ENCODE peak calls at places on chromosomes 6 and 20, in five cellular contexts. Q is tibial nerve, O is sigmoid colon, V is A549, P is HepG2. F is an unnamed sample.
A peak's percentile ranks its signal among the peaks of the same experiment; 100 is the strongest.

GRCh38 chr6:84193140-84193708 is 34.2 kb downstream of the CEP162 start:
- DNase-seq in Q (no peak), O (no peak), V (peak; percentile 10), P (no peak), F (no peak)

GRCh38 chr6:138818496-138819194 is 22.8 kb downstream of the ECT2L start:
- DNase-seq in Q (no peak), O (no peak), V (no peak), P (no peak), F (no peak)

GRCh38 chr6:163347021-163347446 is 67.5 kb upstream of the QKI start:
- DNase-seq in Q (no peak), O (no peak), V (no peak), P (no peak), F (no peak)

GRCh38 chr6:6964675-6965074 is 143.1 kb upstream of the RREB1 start:
- DNase-seq in Q (no peak), O (no peak), V (no peak), P (no peak), F (no peak)

GRCh38 chr20:46128310-46129151 is 10.4 kb downstream of the CD40 start:
- DNase-seq in Q (peak; percentile 22), O (peak; percentile 61), V (peak; percentile 29), P (peak; percentile 23), F (peak; percentile 29)

GRCh38 chr6:37550436-37550835 is 50.7 kb upstream of the CCDC167 start:
- DNase-seq in Q (no peak), O (no peak), V (no peak), P (no peak), F (no peak)

GRCh38 chr20:62618622-62619529 is 23.4 kb upstream of the SLCO4A1 start:
- DNase-seq in Q (no peak), O (no peak), V (no peak), P (no peak), F (no peak)

GRCh38 chr6:108737594-108738546 is 110.4 kb upstream of the ARMC2 start:
- DNase-seq in Q (peak; percentile 37), O (peak; percentile 77), V (peak; percentile 59), P (no peak), F (peak; percentile 48)

GRCh38 chr6:133892444-133893323 is 3.8 kb downstream of the TCF21 start:
- DNase-seq in Q (no peak), O (no peak), V (no peak), P (no peak), F (no peak)

GRCh38 chr20:49969946-49970345 is 12.8 kb upstream of the SNAI1 start:
- DNase-seq in Q (no peak), O (no peak), V (no peak), P (no peak), F (no peak)

GRCh38 chr6:109048176-109048575 is 46.5 kb downstream of the SESN1 start:
- DNase-seq in Q (no peak), O (no peak), V (no peak), P (no peak), F (no peak)

GRCh38 chr6:87213364-87213763 is 58.0 kb downstream of the ZNF292 start:
- DNase-seq in Q (no peak), O (no peak), V (no peak), P (peak; percentile 7), F (no peak)

GRCh38 chr6:25051083-25051482 is 115.3 kb upstream of the RIPOR2 start:
- DNase-seq in Q (no peak), O (no peak), V (no peak), P (no peak), F (no peak)

GRCh38 chr6:90068264-90068663 is 174.0 kb downstream of the GJA10 start:
- DNase-seq in Q (no peak), O (no peak), V (peak; percentile 7), P (no peak), F (no peak)

GRCh38 chr6:68533339-68533795 is 101.7 kb upstream of the ADGRB3 start:
- DNase-seq in Q (no peak), O (no peak), V (no peak), P (no peak), F (no peak)

GRCh38 chr6:26485401-26485800 is 14.7 kb upstream of the BTN1A1 start:
- DNase-seq in Q (no peak), O (no peak), V (no peak), P (no peak), F (no peak)

GRCh38 chr6:12595161-12595792 is 121.3 kb upstream of the PHACTR1 start:
- DNase-seq in Q (peak; percentile 54), O (no peak), V (no peak), P (no peak), F (no peak)

GRCh38 chr20:37245671-37246237 is 15.9 kb downstream of the GHRH start:
- DNase-seq in Q (no peak), O (no peak), V (no peak), P (no peak), F (no peak)

GRCh38 chr6:113495521-113495920 is 361.6 kb upstream of the MARCKS start:
- DNase-seq in Q (no peak), O (no peak), V (no peak), P (no peak), F (no peak)

GRCh38 chr6:1614767-1615650 is 5.3 kb downstream of the FOXC1 start:
- DNase-seq in Q (no peak), O (no peak), V (no peak), P (no peak), F (peak; percentile 23)

GRCh38 chr20:24034820-24035219 is 46.2 kb upstream of the GGTLC1 start:
- DNase-seq in Q (no peak), O (no peak), V (peak; percentile 76), P (peak; percentile 78), F (no peak)

GRCh38 chr20:46230811-46231282 is 77.5 kb downstream of the CDH22 start:
- DNase-seq in Q (no peak), O (no peak), V (peak; percentile 33), P (peak; percentile 25), F (no peak)

GRCh38 chr20:38321959-38322598 is 18.1 kb downstream of the BPI start:
- DNase-seq in Q (peak; percentile 50), O (peak; percentile 72), V (peak; percentile 59), P (peak; percentile 57), F (no peak)

GRCh38 chr6:130843575-130844320 is 16.5 kb downstream of the SMLR1 start:
- DNase-seq in Q (peak; percentile 27), O (no peak), V (peak; percentile 18), P (peak; percentile 74), F (no peak)

GRCh38 chr20:47304287-47304686 is 52.2 kb downstream of the ZMYND8 start:
- DNase-seq in Q (no peak), O (peak; percentile 77), V (peak; percentile 55), P (no peak), F (peak; percentile 39)

GRCh38 chr6:20704325-20704724 is 170.1 kb downstream of the CDKAL1 start:
- DNase-seq in Q (no peak), O (no peak), V (no peak), P (no peak), F (no peak)

DNA sequence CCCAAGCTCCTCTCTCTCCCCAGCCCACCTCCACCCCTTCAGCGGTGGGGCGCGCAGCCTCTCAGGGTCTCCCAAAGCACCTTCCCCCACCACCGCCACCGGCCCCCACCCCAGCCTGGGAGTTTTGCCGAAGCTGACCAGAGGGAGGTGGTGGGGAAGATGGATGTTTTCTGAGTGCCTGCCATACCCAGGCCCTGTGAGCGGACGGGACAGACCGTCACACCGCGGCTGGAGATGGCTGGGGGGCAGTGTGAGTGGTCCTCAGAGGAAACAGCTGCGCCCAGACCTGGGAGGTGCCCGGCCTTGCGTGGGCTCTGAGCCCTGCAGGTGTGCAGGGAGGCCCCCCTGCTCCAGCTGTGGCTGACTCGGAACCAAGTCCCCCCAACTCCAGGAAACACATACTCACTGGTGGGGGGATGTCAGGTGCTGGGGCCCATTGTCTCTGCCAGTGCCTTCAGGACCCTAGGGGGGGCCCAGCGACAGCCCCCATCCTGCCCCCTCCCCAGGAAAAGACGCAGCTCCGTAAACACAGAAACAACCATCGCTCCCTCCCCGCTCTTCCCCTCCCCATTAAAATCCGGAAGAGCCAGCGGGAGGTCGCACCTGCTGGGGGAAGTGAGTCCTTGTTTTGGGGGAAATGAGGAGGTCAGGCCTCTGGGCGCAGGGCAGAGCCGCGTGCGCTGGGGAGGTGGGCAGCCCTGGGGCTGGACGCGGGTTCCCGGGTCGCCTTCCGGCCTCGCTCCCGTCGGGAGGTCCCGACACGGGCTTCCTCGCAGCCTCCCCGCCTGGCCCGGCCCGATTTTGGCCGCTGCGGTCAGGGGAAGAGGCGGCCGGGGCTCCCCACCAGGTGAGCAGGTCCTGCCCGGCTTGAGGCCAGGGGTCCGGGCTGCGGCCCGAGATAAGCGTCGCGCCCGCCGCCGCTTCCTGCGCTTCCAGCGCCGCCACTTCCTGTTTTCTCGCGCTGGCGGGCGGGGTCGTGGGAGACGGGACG is 6.1 kb downstream of the C20orf204 start:
- DNase-seq in Q (no peak), O (no peak), V (no peak), P (no peak), F (no peak)
- TF ChIP-seq POLR2A in Q (no peak), O (no peak), V (no peak), P (no peak), F (no peak)

DNA sequence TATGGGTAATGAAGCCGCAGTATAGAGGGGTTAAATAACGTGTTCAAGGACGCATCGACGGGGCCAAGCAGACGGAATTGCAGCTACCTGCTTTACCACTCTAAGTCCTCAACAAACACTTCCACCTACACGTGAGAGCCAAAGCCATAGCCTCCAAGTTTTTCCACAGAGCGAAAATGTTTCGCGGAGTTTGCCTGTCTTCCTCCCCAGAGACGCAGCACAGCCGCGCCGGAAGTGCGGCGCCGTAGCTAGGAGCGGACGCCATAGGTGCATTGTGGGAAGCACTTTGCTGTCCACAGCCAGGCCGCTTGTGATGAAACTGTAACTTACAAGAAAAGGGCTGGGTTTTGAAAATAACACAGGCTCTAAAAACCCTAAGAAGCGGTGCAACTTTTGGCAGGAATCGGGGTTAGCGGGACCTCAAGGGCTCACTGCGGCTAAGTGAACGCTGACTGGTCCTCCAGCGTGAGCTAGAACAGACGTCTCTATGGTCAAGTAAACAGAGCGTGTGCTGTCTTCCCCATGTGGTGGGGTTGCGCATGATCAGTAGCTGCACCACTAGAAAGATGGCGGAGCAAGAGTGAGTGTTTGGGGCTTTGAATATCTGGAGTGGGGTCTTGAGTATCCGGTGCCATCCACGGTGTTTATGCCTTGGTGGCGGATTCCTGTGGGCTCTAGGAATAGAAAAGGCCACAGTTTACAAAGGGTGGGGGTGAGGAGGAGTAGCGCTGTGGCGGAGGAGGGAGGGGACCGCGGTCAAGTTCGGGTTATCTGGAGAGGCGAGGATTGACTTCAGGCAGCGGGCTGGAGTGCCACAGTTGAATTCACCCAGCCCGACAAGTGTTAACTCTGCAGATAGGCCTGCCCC is at the start of gene RPL7L1:
- DNase-seq in Q (peak; percentile 83), O (peak; percentile 93), V (peak; percentile 90), P (peak; percentile 95), F (peak; percentile 82)
- TF ChIP-seq EP300 in Q (peak; percentile 90), O (no peak), V (no peak), P (peak; percentile 18), F (no peak)

GRCh38 chr20:4685923-4686221 is 35.8 kb upstream of the PRND start:
- DNase-seq in Q (no peak), O (no peak), V (no peak), P (no peak), F (no peak)
- H3K4me1 ChIP-seq in Q (peaks cover 11% of the 10 kb centered on the region), O (no peaks in the 10 kb centered on the region), V (peaks cover 37% of the 10 kb centered on the region), P (peaks cover 56% of the 10 kb centered on the region), F (peaks cover 63% of the 10 kb centered on the region)

GRCh38 chr6:34672657-34673043 is 23.9 kb downstream of the ILRUN start:
- DNase-seq in Q (no peak), O (no peak), V (no peak), P (no peak), F (no peak)

GRCh38 chr6:34674268-34674639 is 22.3 kb downstream of the ILRUN start:
- DNase-seq in Q (no peak), O (no peak), V (no peak), P (peak; percentile 91), F (no peak)

GRCh38 chr6:34673079-34673478 is 23.5 kb downstream of the ILRUN start:
- DNase-seq in Q (no peak), O (no peak), V (no peak), P (no peak), F (no peak)

GRCh38 chr6:34671362-34671761 is 25.2 kb downstream of the ILRUN start:
- DNase-seq in Q (no peak), O (no peak), V (no peak), P (no peak), F (no peak)

GRCh38 chr6:34671801-34672656 is 24.5 kb downstream of the ILRUN start:
- DNase-seq in Q (no peak), O (no peak), V (no peak), P (no peak), F (no peak)
- TF ChIP-seq POLR2A in Q (no peak), O (no peak), V (no peak), P (no peak), F (no peak)

F was measured in stomach.